ENCODE peak calls at places on chromosomes 4 and X, in ten cellular contexts. D, W, B, C, M, X, T, V, I and A are unnamed samples.

GRCh38 chr4:30716671-30717207 is 3.4 kb upstream of the PCDH7 start:
- DNase-seq in D (no peak), W (no peak), B (peak; percentile 27), C (no peak), M (peak; percentile 59), X (peak; percentile 46), T (peak; percentile 12), V (no peak), I (peak; percentile 55), A (no peak)

GRCh38 chr4:608236-608635 is 17.1 kb upstream of the PDE6B start:
- DNase-seq in D (no peak), W (no peak), B (no peak), C (no peak), M (peak; percentile 24), X (no peak), T (no peak), V (no peak), I (no peak), A (no peak)

GRCh38 chrX:103530540-103530939 is 11.3 kb upstream of the RAB40A start:
- DNase-seq in D (no peak), W (no peak), B (no peak), C (no peak), M (no peak), X (peak; percentile 47), T (no peak), V (no peak), I (no peak), A (no peak)

GRCh38 chr4:44421330-44421729 is 27.3 kb downstream of the KCTD8 start:
- DNase-seq in D (no peak), W (no peak), B (no peak), C (no peak), M (no peak), X (no peak), T (no peak), V (no peak), I (no peak), A (no peak)

GRCh38 chrX:152619897-152620296 is 17.8 kb upstream of the GABRQ start:
- DNase-seq in D (no peak), W (no peak), B (no peak), C (no peak), M (no peak), X (peak; percentile 47), T (no peak), V (no peak), I (no peak), A (no peak)

GRCh38 chrX:71871367-71871766 is 39.3 kb upstream of the NHSL2 start:
- DNase-seq in D (peak; percentile 54), W (no peak), B (peak; percentile 60), C (no peak), M (no peak), X (peak; percentile 51), T (no peak), V (no peak), I (no peak), A (no peak)

GRCh38 chr4:179116581-179116980 is 1674.3 kb upstream of the AGA start:
- DNase-seq in D (no peak), W (no peak), B (no peak), C (no peak), M (no peak), X (no peak), T (no peak), V (no peak), I (no peak), A (no peak)

GRCh38 chr4:155809835-155810234 is 51.0 kb downstream of the GUCY1B1 start:
- DNase-seq in D (no peak), W (peak; percentile 61), B (peak; percentile 92), C (no peak), M (no peak), X (peak; percentile 87), T (no peak), V (no peak), I (peak; percentile 95), A (peak; percentile 11)

GRCh38 chrX:153643431-153644351 is 3.3 kb upstream of the DUSP9 start:
- DNase-seq in D (peak; percentile 56), W (no peak), B (no peak), C (no peak), M (peak; percentile 77), X (peak; percentile 41), T (no peak), V (peak; percentile 33), I (no peak), A (no peak)

GRCh38 chr4:141120036-141120593 is 13.2 kb downstream of the RNF150 start:
- DNase-seq in D (no peak), W (no peak), B (no peak), C (no peak), M (no peak), X (no peak), T (no peak), V (no peak), I (no peak), A (no peak)

GRCh38 chr4:72842323-72842722 is 227.2 kb downstream of the COX18 start:
- DNase-seq in D (no peak), W (no peak), B (no peak), C (no peak), M (no peak), X (peak; percentile 18), T (no peak), V (no peak), I (no peak), A (no peak)

GRCh38 chrX:24207826-24208225 is 58.3 kb downstream of the ZFX start:
- DNase-seq in D (no peak), W (no peak), B (peak; percentile 21), C (no peak), M (no peak), X (peak; percentile 31), T (no peak), V (no peak), I (peak; percentile 10), A (no peak)

GRCh38 chr4:153126137-153126536 is 78.1 kb upstream of the TRIM2 start:
- DNase-seq in D (peak; percentile 77), W (no peak), B (no peak), C (no peak), M (no peak), X (peak; percentile 33), T (no peak), V (no peak), I (no peak), A (no peak)

GRCh38 chr4:36351082-36351666 is 69.8 kb downstream of the DTHD1 start:
- DNase-seq in D (peak; percentile 87), W (peak; percentile 11), B (peak; percentile 55), C (peak; percentile 65), M (peak; percentile 78), X (peak; percentile 56), T (peak; percentile 52), V (no peak), I (peak; percentile 40), A (peak; percentile 61)
- H3K27ac ChIP-seq in D (no peak overlapping the region), W (no peak overlapping the region), B (no peak overlapping the region), C (no peak overlapping the region), M (no peak overlapping the region), X (no peak overlapping the region), T (no peak overlapping the region), V (no peak overlapping the region), I (no peak overlapping the region), A (no peak overlapping the region)

GRCh38 chr4:84697615-84698201 is 114.8 kb downstream of the CDS1 start:
- DNase-seq in D (no peak), W (no peak), B (no peak), C (no peak), M (no peak), X (peak; percentile 49), T (no peak), V (no peak), I (peak; percentile 19), A (no peak)
- H3K27ac ChIP-seq in D (no peak overlapping the region), W (no peak overlapping the region), B (no peak overlapping the region), C (no peak overlapping the region), M (no peak overlapping the region), X (no peak overlapping the region), T (no peak overlapping the region), V (no peak overlapping the region), I (no peak overlapping the region), A (no peak overlapping the region)

GRCh38 chr4:123653211-123653610 is 256.6 kb downstream of the SPRY1 start:
- DNase-seq in D (no peak), W (no peak), B (no peak), C (no peak), M (no peak), X (no peak), T (no peak), V (no peak), I (no peak), A (no peak)

GRCh38 chr4:123649644-123650356 is 253.2 kb downstream of the SPRY1 start:
- DNase-seq in D (peak; percentile 69), W (no peak), B (peak; percentile 87), C (no peak), M (no peak), X (peak; percentile 76), T (no peak), V (no peak), I (peak; percentile 75), A (no peak)

GRCh38 chr4:123652501-123652900 is 255.9 kb downstream of the SPRY1 start:
- DNase-seq in D (no peak), W (no peak), B (peak; percentile 25), C (no peak), M (no peak), X (no peak), T (no peak), V (no peak), I (no peak), A (no peak)

GRCh38 chr4:123651127-123651526 is 254.5 kb downstream of the SPRY1 start:
- DNase-seq in D (no peak), W (no peak), B (peak; percentile 21), C (no peak), M (no peak), X (peak; percentile 24), T (no peak), V (no peak), I (no peak), A (no peak)

GRCh38 chr4:123651536-123652175 is 255.1 kb downstream of the SPRY1 start:
- DNase-seq in D (no peak), W (no peak), B (no peak), C (no peak), M (no peak), X (no peak), T (no peak), V (no peak), I (no peak), A (no peak)
- H3K27ac ChIP-seq in D (no peak overlapping the region), W (no peak overlapping the region), B (no peak overlapping the region), C (no peak overlapping the region), M (peak overlapping the region; percentile 36), X (no peak overlapping the region), T (no peak overlapping the region), V (no peak overlapping the region), I (no peak overlapping the region), A (no peak overlapping the region)

GRCh38 chr4:76802546-76803021 is 95.4 kb downstream of the SOWAHB start:
- DNase-seq in D (peak; percentile 71), W (no peak), B (peak; percentile 65), C (no peak), M (no peak), X (peak; percentile 11), T (no peak), V (no peak), I (no peak), A (no peak)
- H3K27ac ChIP-seq in D (peak overlapping the region; percentile 71), W (no peak overlapping the region), B (no peak overlapping the region), C (no peak overlapping the region), M (no peak overlapping the region), X (peak overlapping the region; percentile 24), T (peak overlapping the region; percentile 17), V (peak overlapping the region; percentile 68), I (peak overlapping the region; percentile 32), A (no peak overlapping the region)

GRCh38 chr4:83334425-83335241 is at the start of gene HPSE:
- DNase-seq in D (peak; percentile 95), W (no peak), B (peak; percentile 91), C (peak; percentile 46), M (peak; percentile 90), X (peak; percentile 63), T (peak; percentile 85), V (peak; percentile 81), I (peak; percentile 71), A (peak; percentile 63)
- H3K27ac ChIP-seq in D (no peak within 1 kb of the TSS), W (no peak within 1 kb of the TSS), B (no peak within 1 kb of the TSS), C (peak within 1 kb of the TSS; percentile 48), M (no peak within 1 kb of the TSS), X (no peak within 1 kb of the TSS), T (no peak within 1 kb of the TSS), V (no peak within 1 kb of the TSS), I (no peak within 1 kb of the TSS), A (peak within 1 kb of the TSS; percentile 27)